ENCODE peak calls at places on chromosomes 5 and 9, in ten cellular contexts. One of them, this sample, is unnamed.

GRCh38 chr9:91360551-91361293 is 996 bp downstream of the AUH start:
- DNase-seq in ecto neural progenitor cell: no peak
- DNase-seq in left colon: no peak
- DNase-seq in heart left ventricle: no peak
- DNase-seq in cerebellum: no peak
- DNase-seq in stimulated activated CD8-positive, alpha-beta memory T cell treated with anti-CD3 and anti-CD28 coated beads, Interleukin-15, amount 100 ng/mL, for 1 hour: no peak
- DNase-seq in kidney: no peak
- DNase-seq in breast epithelium: no peak
- DNase-seq in HTR-8/SVneo: no peak
- DNase-seq in GM23338: peak
- DNase-seq in this sample: no peak

GRCh38 chr5:111158105-111158744 is 66.0 kb upstream of the CAMK4 start:
- DNase-seq in ecto neural progenitor cell: peak
- DNase-seq in left colon: no peak
- DNase-seq in heart left ventricle: peak
- DNase-seq in cerebellum: peak
- DNase-seq in stimulated activated CD8-positive, alpha-beta memory T cell treated with anti-CD3 and anti-CD28 coated beads, Interleukin-15, amount 100 ng/mL, for 1 hour: peak
- DNase-seq in kidney: no peak
- DNase-seq in breast epithelium: peak
- DNase-seq in HTR-8/SVneo: peak
- DNase-seq in GM23338: peak
- DNase-seq in this sample: peak

GRCh38 chr9:7178729-7179128 is 421.0 kb downstream of the KDM4C start:
- DNase-seq in ecto neural progenitor cell: no peak
- DNase-seq in left colon: no peak
- DNase-seq in heart left ventricle: no peak
- DNase-seq in cerebellum: no peak
- DNase-seq in stimulated activated CD8-positive, alpha-beta memory T cell treated with anti-CD3 and anti-CD28 coated beads, Interleukin-15, amount 100 ng/mL, for 1 hour: no peak
- DNase-seq in kidney: no peak
- DNase-seq in breast epithelium: no peak
- DNase-seq in HTR-8/SVneo: no peak
- DNase-seq in GM23338: no peak
- DNase-seq in this sample: no peak

GRCh38 chr5:43561346-43561745 is 4.5 kb upstream of the PAIP1 start:
- DNase-seq in ecto neural progenitor cell: no peak
- DNase-seq in left colon: no peak
- DNase-seq in heart left ventricle: no peak
- DNase-seq in cerebellum: no peak
- DNase-seq in stimulated activated CD8-positive, alpha-beta memory T cell treated with anti-CD3 and anti-CD28 coated beads, Interleukin-15, amount 100 ng/mL, for 1 hour: no peak
- DNase-seq in kidney: no peak
- DNase-seq in breast epithelium: no peak
- DNase-seq in HTR-8/SVneo: no peak
- DNase-seq in GM23338: no peak
- DNase-seq in this sample: peak

GRCh38 chr9:4986291-4986690 is 1.2 kb downstream of the JAK2 start:
- DNase-seq in ecto neural progenitor cell: no peak
- DNase-seq in left colon: no peak
- DNase-seq in heart left ventricle: no peak
- DNase-seq in cerebellum: peak
- DNase-seq in stimulated activated CD8-positive, alpha-beta memory T cell treated with anti-CD3 and anti-CD28 coated beads, Interleukin-15, amount 100 ng/mL, for 1 hour: no peak
- DNase-seq in kidney: no peak
- DNase-seq in breast epithelium: no peak
- DNase-seq in HTR-8/SVneo: peak
- DNase-seq in GM23338: no peak
- DNase-seq in this sample: no peak

GRCh38 chr9:89454498-89455355 is 43.2 kb downstream of the SEMA4D start:
- DNase-seq in ecto neural progenitor cell: no peak
- DNase-seq in left colon: no peak
- DNase-seq in heart left ventricle: no peak
- DNase-seq in cerebellum: no peak
- DNase-seq in stimulated activated CD8-positive, alpha-beta memory T cell treated with anti-CD3 and anti-CD28 coated beads, Interleukin-15, amount 100 ng/mL, for 1 hour: no peak
- DNase-seq in kidney: peak
- DNase-seq in breast epithelium: no peak
- DNase-seq in HTR-8/SVneo: no peak
- DNase-seq in GM23338: no peak
- DNase-seq in this sample: no peak

GRCh38 chr9:137314561-137315560 is 12.8 kb upstream of the NRARP start:
- DNase-seq in ecto neural progenitor cell: peak
- DNase-seq in left colon: peak
- DNase-seq in heart left ventricle: peak
- DNase-seq in cerebellum: no peak
- DNase-seq in stimulated activated CD8-positive, alpha-beta memory T cell treated with anti-CD3 and anti-CD28 coated beads, Interleukin-15, amount 100 ng/mL, for 1 hour: no peak
- DNase-seq in kidney: peak
- DNase-seq in breast epithelium: peak
- DNase-seq in HTR-8/SVneo: no peak
- DNase-seq in GM23338: no peak
- DNase-seq in this sample: no peak

GRCh38 chr9:119844431-119844830 is 475.2 kb upstream of the BRINP1 start:
- DNase-seq in ecto neural progenitor cell: no peak
- DNase-seq in left colon: no peak
- DNase-seq in heart left ventricle: no peak
- DNase-seq in cerebellum: peak
- DNase-seq in stimulated activated CD8-positive, alpha-beta memory T cell treated with anti-CD3 and anti-CD28 coated beads, Interleukin-15, amount 100 ng/mL, for 1 hour: no peak
- DNase-seq in kidney: no peak
- DNase-seq in breast epithelium: no peak
- DNase-seq in HTR-8/SVneo: no peak
- DNase-seq in GM23338: no peak
- DNase-seq in this sample: no peak

GRCh38 chr5:115052948-115053347 is 116.8 kb downstream of the TRIM36 start:
- DNase-seq in ecto neural progenitor cell: no peak
- DNase-seq in left colon: no peak
- DNase-seq in heart left ventricle: no peak
- DNase-seq in cerebellum: no peak
- DNase-seq in stimulated activated CD8-positive, alpha-beta memory T cell treated with anti-CD3 and anti-CD28 coated beads, Interleukin-15, amount 100 ng/mL, for 1 hour: no peak
- DNase-seq in kidney: no peak
- DNase-seq in breast epithelium: no peak
- DNase-seq in HTR-8/SVneo: no peak
- DNase-seq in GM23338: no peak
- DNase-seq in this sample: no peak

GRCh38 chr9:87498816-87499454 is 1.3 kb downstream of the DAPK1 start:
- DNase-seq in ecto neural progenitor cell: no peak
- DNase-seq in left colon: no peak
- DNase-seq in heart left ventricle: no peak
- DNase-seq in cerebellum: no peak
- DNase-seq in stimulated activated CD8-positive, alpha-beta memory T cell treated with anti-CD3 and anti-CD28 coated beads, Interleukin-15, amount 100 ng/mL, for 1 hour: no peak
- DNase-seq in kidney: no peak
- DNase-seq in breast epithelium: no peak
- DNase-seq in HTR-8/SVneo: no peak
- DNase-seq in GM23338: peak
- DNase-seq in this sample: no peak

GRCh38 chr9:1171541-1171940 is 121.4 kb downstream of the DMRT2 start:
- DNase-seq in ecto neural progenitor cell: no peak
- DNase-seq in left colon: no peak
- DNase-seq in heart left ventricle: no peak
- DNase-seq in cerebellum: no peak
- DNase-seq in stimulated activated CD8-positive, alpha-beta memory T cell treated with anti-CD3 and anti-CD28 coated beads, Interleukin-15, amount 100 ng/mL, for 1 hour: no peak
- DNase-seq in kidney: no peak
- DNase-seq in breast epithelium: no peak
- DNase-seq in HTR-8/SVneo: no peak
- DNase-seq in GM23338: no peak
- DNase-seq in this sample: no peak

GRCh38 chr9:12695474-12695873 is 2.3 kb downstream of the TYRP1 start:
- DNase-seq in ecto neural progenitor cell: no peak
- DNase-seq in left colon: no peak
- DNase-seq in heart left ventricle: peak
- DNase-seq in cerebellum: no peak
- DNase-seq in stimulated activated CD8-positive, alpha-beta memory T cell treated with anti-CD3 and anti-CD28 coated beads, Interleukin-15, amount 100 ng/mL, for 1 hour: no peak
- DNase-seq in kidney: no peak
- DNase-seq in breast epithelium: no peak
- DNase-seq in HTR-8/SVneo: no peak
- DNase-seq in GM23338: no peak
- DNase-seq in this sample: no peak

GRCh38 chr9:137949260-137949659 is 71.7 kb downstream of the CACNA1B start:
- DNase-seq in ecto neural progenitor cell: no peak
- DNase-seq in left colon: no peak
- DNase-seq in heart left ventricle: no peak
- DNase-seq in cerebellum: no peak
- DNase-seq in stimulated activated CD8-positive, alpha-beta memory T cell treated with anti-CD3 and anti-CD28 coated beads, Interleukin-15, amount 100 ng/mL, for 1 hour: no peak
- DNase-seq in kidney: no peak
- DNase-seq in breast epithelium: no peak
- DNase-seq in HTR-8/SVneo: no peak
- DNase-seq in GM23338: no peak
- DNase-seq in this sample: no peak

GRCh38 chr9:5493597-5494511 is 16.5 kb upstream of the PDCD1LG2 start:
- DNase-seq in ecto neural progenitor cell: no peak
- DNase-seq in left colon: peak
- DNase-seq in heart left ventricle: no peak
- DNase-seq in cerebellum: no peak
- DNase-seq in stimulated activated CD8-positive, alpha-beta memory T cell treated with anti-CD3 and anti-CD28 coated beads, Interleukin-15, amount 100 ng/mL, for 1 hour: no peak
- DNase-seq in kidney: no peak
- DNase-seq in breast epithelium: no peak
- DNase-seq in HTR-8/SVneo: peak
- DNase-seq in GM23338: no peak
- DNase-seq in this sample: peak

GRCh38 chr9:84137968-84138367 is 157.4 kb downstream of the RMI1 start:
- DNase-seq in ecto neural progenitor cell: no peak
- DNase-seq in left colon: no peak
- DNase-seq in heart left ventricle: no peak
- DNase-seq in cerebellum: no peak
- DNase-seq in stimulated activated CD8-positive, alpha-beta memory T cell treated with anti-CD3 and anti-CD28 coated beads, Interleukin-15, amount 100 ng/mL, for 1 hour: no peak
- DNase-seq in kidney: no peak
- DNase-seq in breast epithelium: no peak
- DNase-seq in HTR-8/SVneo: no peak
- DNase-seq in GM23338: no peak
- DNase-seq in this sample: no peak

GRCh38 chr9:27572566-27572917 is 739 bp downstream of the C9orf72 start:
- DNase-seq in ecto neural progenitor cell: no peak
- DNase-seq in left colon: peak
- DNase-seq in heart left ventricle: no peak
- DNase-seq in cerebellum: no peak
- DNase-seq in stimulated activated CD8-positive, alpha-beta memory T cell treated with anti-CD3 and anti-CD28 coated beads, Interleukin-15, amount 100 ng/mL, for 1 hour: peak
- DNase-seq in kidney: no peak
- DNase-seq in breast epithelium: no peak
- DNase-seq in HTR-8/SVneo: peak
- DNase-seq in GM23338: peak
- DNase-seq in this sample: peak

GRCh38 chr9:114507726-114508125 is 2.5 kb upstream of the WHRN start:
- DNase-seq in ecto neural progenitor cell: no peak
- DNase-seq in left colon: no peak
- DNase-seq in heart left ventricle: no peak
- DNase-seq in cerebellum: no peak
- DNase-seq in stimulated activated CD8-positive, alpha-beta memory T cell treated with anti-CD3 and anti-CD28 coated beads, Interleukin-15, amount 100 ng/mL, for 1 hour: no peak
- DNase-seq in kidney: no peak
- DNase-seq in breast epithelium: no peak
- DNase-seq in HTR-8/SVneo: no peak
- DNase-seq in GM23338: peak
- DNase-seq in this sample: no peak

GRCh38 chr9:131839281-131840084 is 99.6 kb upstream of the RAPGEF1 start:
- DNase-seq in ecto neural progenitor cell: no peak
- DNase-seq in left colon: no peak
- DNase-seq in heart left ventricle: peak
- DNase-seq in cerebellum: no peak
- DNase-seq in stimulated activated CD8-positive, alpha-beta memory T cell treated with anti-CD3 and anti-CD28 coated beads, Interleukin-15, amount 100 ng/mL, for 1 hour: peak
- DNase-seq in kidney: no peak
- DNase-seq in breast epithelium: no peak
- DNase-seq in HTR-8/SVneo: peak
- DNase-seq in GM23338: no peak
- DNase-seq in this sample: peak

GRCh38 chr9:137423810-137424291 is 658 bp downstream of the NOXA1 start:
- DNase-seq in ecto neural progenitor cell: no peak
- DNase-seq in left colon: peak
- DNase-seq in heart left ventricle: no peak
- DNase-seq in cerebellum: no peak
- DNase-seq in stimulated activated CD8-positive, alpha-beta memory T cell treated with anti-CD3 and anti-CD28 coated beads, Interleukin-15, amount 100 ng/mL, for 1 hour: no peak
- DNase-seq in kidney: peak
- DNase-seq in breast epithelium: no peak
- DNase-seq in HTR-8/SVneo: no peak
- DNase-seq in GM23338: peak
- DNase-seq in this sample: no peak

GRCh38 chr5:1386274-1386717 is 41.4 kb upstream of the CLPTM1L start:
- DNase-seq in ecto neural progenitor cell: peak
- DNase-seq in left colon: peak
- DNase-seq in heart left ventricle: peak
- DNase-seq in cerebellum: peak
- DNase-seq in stimulated activated CD8-positive, alpha-beta memory T cell treated with anti-CD3 and anti-CD28 coated beads, Interleukin-15, amount 100 ng/mL, for 1 hour: peak
- DNase-seq in kidney: peak
- DNase-seq in breast epithelium: peak
- DNase-seq in HTR-8/SVneo: peak
- DNase-seq in GM23338: peak
- DNase-seq in this sample: no peak

GRCh38 chr5:39231705-39232525 is 12.6 kb upstream of the FYB1 start:
- DNase-seq in ecto neural progenitor cell: no peak
- DNase-seq in left colon: no peak
- DNase-seq in heart left ventricle: no peak
- DNase-seq in cerebellum: no peak
- DNase-seq in stimulated activated CD8-positive, alpha-beta memory T cell treated with anti-CD3 and anti-CD28 coated beads, Interleukin-15, amount 100 ng/mL, for 1 hour: no peak
- DNase-seq in kidney: no peak
- DNase-seq in breast epithelium: no peak
- DNase-seq in HTR-8/SVneo: no peak
- DNase-seq in GM23338: no peak
- DNase-seq in this sample: no peak

GRCh38 chr5:68662804-68663307 is 431.0 kb upstream of the SLC30A5 start:
- DNase-seq in ecto neural progenitor cell: no peak
- DNase-seq in left colon: no peak
- DNase-seq in heart left ventricle: no peak
- DNase-seq in cerebellum: no peak
- DNase-seq in stimulated activated CD8-positive, alpha-beta memory T cell treated with anti-CD3 and anti-CD28 coated beads, Interleukin-15, amount 100 ng/mL, for 1 hour: no peak
- DNase-seq in kidney: no peak
- DNase-seq in breast epithelium: no peak
- DNase-seq in HTR-8/SVneo: no peak
- DNase-seq in GM23338: no peak
- DNase-seq in this sample: no peak

GRCh38 chr5:124261133-124261532 is 485.3 kb downstream of the ZNF608 start:
- DNase-seq in ecto neural progenitor cell: no peak
- DNase-seq in left colon: no peak
- DNase-seq in heart left ventricle: no peak
- DNase-seq in cerebellum: peak
- DNase-seq in stimulated activated CD8-positive, alpha-beta memory T cell treated with anti-CD3 and anti-CD28 coated beads, Interleukin-15, amount 100 ng/mL, for 1 hour: no peak
- DNase-seq in kidney: no peak
- DNase-seq in breast epithelium: no peak
- DNase-seq in HTR-8/SVneo: no peak
- DNase-seq in GM23338: no peak
- DNase-seq in this sample: no peak

GRCh38 chr5:8907168-8907868 is 638.6 kb downstream of the SEMA5A start:
- DNase-seq in ecto neural progenitor cell: no peak
- DNase-seq in left colon: no peak
- DNase-seq in heart left ventricle: no peak
- DNase-seq in cerebellum: no peak
- DNase-seq in stimulated activated CD8-positive, alpha-beta memory T cell treated with anti-CD3 and anti-CD28 coated beads, Interleukin-15, amount 100 ng/mL, for 1 hour: no peak
- DNase-seq in kidney: no peak
- DNase-seq in breast epithelium: no peak
- DNase-seq in HTR-8/SVneo: peak
- DNase-seq in GM23338: no peak
- DNase-seq in this sample: peak

GRCh38 chr5:143721960-143722359 is 90.0 kb upstream of the HMHB1 start:
- DNase-seq in ecto neural progenitor cell: no peak
- DNase-seq in left colon: no peak
- DNase-seq in heart left ventricle: no peak
- DNase-seq in cerebellum: no peak
- DNase-seq in stimulated activated CD8-positive, alpha-beta memory T cell treated with anti-CD3 and anti-CD28 coated beads, Interleukin-15, amount 100 ng/mL, for 1 hour: no peak
- DNase-seq in kidney: no peak
- DNase-seq in breast epithelium: no peak
- DNase-seq in HTR-8/SVneo: no peak
- DNase-seq in GM23338: no peak
- DNase-seq in this sample: no peak

GRCh38 chr9:108830292-108830691 is 25.5 kb downstream of the ACTL7B start:
- DNase-seq in ecto neural progenitor cell: no peak
- DNase-seq in left colon: no peak
- DNase-seq in heart left ventricle: no peak
- DNase-seq in cerebellum: no peak
- DNase-seq in stimulated activated CD8-positive, alpha-beta memory T cell treated with anti-CD3 and anti-CD28 coated beads, Interleukin-15, amount 100 ng/mL, for 1 hour: no peak
- DNase-seq in kidney: no peak
- DNase-seq in breast epithelium: no peak
- DNase-seq in HTR-8/SVneo: no peak
- DNase-seq in GM23338: no peak
- DNase-seq in this sample: no peak

GRCh38 chr9:135334953-135335460 is 144.6 kb upstream of the PPP1R26 start:
- DNase-seq in ecto neural progenitor cell: peak
- DNase-seq in left colon: no peak
- DNase-seq in heart left ventricle: no peak
- DNase-seq in cerebellum: no peak
- DNase-seq in stimulated activated CD8-positive, alpha-beta memory T cell treated with anti-CD3 and anti-CD28 coated beads, Interleukin-15, amount 100 ng/mL, for 1 hour: no peak
- DNase-seq in kidney: peak
- DNase-seq in breast epithelium: no peak
- DNase-seq in HTR-8/SVneo: no peak
- DNase-seq in GM23338: no peak
- DNase-seq in this sample: no peak

GRCh38 chr5:68290260-68290674 is 74.7 kb downstream of the PIK3R1 start:
- DNase-seq in ecto neural progenitor cell: no peak
- DNase-seq in left colon: peak
- DNase-seq in heart left ventricle: peak
- DNase-seq in cerebellum: peak
- DNase-seq in stimulated activated CD8-positive, alpha-beta memory T cell treated with anti-CD3 and anti-CD28 coated beads, Interleukin-15, amount 100 ng/mL, for 1 hour: no peak
- DNase-seq in kidney: no peak
- DNase-seq in breast epithelium: no peak
- DNase-seq in HTR-8/SVneo: no peak
- DNase-seq in GM23338: no peak
- DNase-seq in this sample: no peak